ENCODE peak calls at places on chromosome 11, in four cellular contexts. One of them, this sample, is unnamed.

GRCh38 chr11:77619576-77620198 is 17.9 kb downstream of the CLNS1A start:
- DNase-seq in H1: no peak
- DNase-seq in HepG2: peak
- DNase-seq in K562: no peak
- DNase-seq in this sample: peak

GRCh38 chr11:63904743-63905142 is 12.2 kb downstream of the RCOR2 start:
- DNase-seq in H1: no peak
- DNase-seq in HepG2: no peak
- DNase-seq in K562: no peak
- DNase-seq in this sample: no peak

GRCh38 chr11:94405062-94405461 is 3.8 kb upstream of the GPR83 start:
- DNase-seq in HepG2: peak
- DNase-seq in H1: no peak
- DNase-seq in K562: no peak
- DNase-seq in this sample: no peak

GRCh38 chr11:47185305-47186075 is 744 bp downstream of the PACSIN3 start:
- DNase-seq in H1: peak
- DNase-seq in HepG2: peak
- DNase-seq in K562: no peak
- DNase-seq in this sample: peak

GRCh38 chr11:62980133-62980760 is 4.5 kb downstream of the SLC22A6 start:
- DNase-seq in HepG2: no peak
- DNase-seq in H1: no peak
- DNase-seq in K562: no peak
- DNase-seq in this sample: no peak

GRCh38 chr11:15673408-15673811 is 558.7 kb downstream of the INSC start:
- DNase-seq in H1: no peak
- DNase-seq in K562: no peak
- DNase-seq in HepG2: no peak
- DNase-seq in this sample: no peak

GRCh38 chr11:45102810-45103621 is 43.4 kb upstream of the PRDM11 start:
- DNase-seq in H1: no peak
- DNase-seq in K562: peak
- DNase-seq in HepG2: peak
- DNase-seq in this sample: peak

GRCh38 chr11:79438631-79439429 is 2.0 kb downstream of the TENM4 start:
- DNase-seq in HepG2: no peak
- DNase-seq in K562: no peak
- DNase-seq in H1: no peak
- DNase-seq in this sample: no peak

GRCh38 chr11:82867495-82868082 is 32.6 kb downstream of the PRCP start:
- DNase-seq in K562: peak
- DNase-seq in HepG2: peak
- DNase-seq in H1: peak
- DNase-seq in this sample: peak

GRCh38 chr11:124930799-124931198 is 5.0 kb downstream of the HEPACAM start:
- DNase-seq in K562: no peak
- DNase-seq in H1: no peak
- DNase-seq in HepG2: no peak
- DNase-seq in this sample: no peak

GRCh38 chr11:36469063-36469462 is 41.0 kb downstream of the TRAF6 start:
- DNase-seq in H1: peak
- DNase-seq in K562: peak
- DNase-seq in HepG2: no peak
- DNase-seq in this sample: peak

GRCh38 chr11:34425863-34426262 is 12.9 kb upstream of the CAT start:
- DNase-seq in K562: no peak
- DNase-seq in HepG2: no peak
- DNase-seq in H1: no peak
- DNase-seq in this sample: no peak

GRCh38 chr11:45089251-45089650 is 57.2 kb upstream of the PRDM11 start:
- DNase-seq in HepG2: no peak
- DNase-seq in H1: no peak
- DNase-seq in K562: no peak
- DNase-seq in this sample: no peak

GRCh38 chr11:61111786-61112517 is 9.7 kb downstream of the CD5 start:
- DNase-seq in K562: no peak
- DNase-seq in HepG2: no peak
- DNase-seq in H1: no peak
- DNase-seq in this sample: no peak

GRCh38 chr11:12026331-12027211 is 18.1 kb upstream of the DKK3 start:
- DNase-seq in HepG2: no peak
- DNase-seq in H1: no peak
- DNase-seq in K562: no peak
- DNase-seq in this sample: no peak
- TF ChIP-seq POLR2A in HepG2: no peak
- TF ChIP-seq POLR2A in H1: no peak
- TF ChIP-seq POLR2A in K562: no peak
- TF ChIP-seq POLR2A in this sample: no peak

GRCh38 chr11:104325093-104325492 is 161.1 kb upstream of the PDGFD start:
- DNase-seq in HepG2: no peak
- DNase-seq in K562: no peak
- DNase-seq in H1: no peak
- DNase-seq in this sample: no peak

GRCh38 chr11:104332110-104332509 is 168.2 kb upstream of the PDGFD start:
- DNase-seq in HepG2: peak
- DNase-seq in K562: no peak
- DNase-seq in H1: peak
- DNase-seq in this sample: no peak

GRCh38 chr11:104327864-104328513 is 164.0 kb upstream of the PDGFD start:
- DNase-seq in H1: no peak
- DNase-seq in K562: no peak
- DNase-seq in HepG2: no peak
- DNase-seq in this sample: no peak

GRCh38 chr11:104328514-104328912 is 164.6 kb upstream of the PDGFD start:
- DNase-seq in K562: no peak
- DNase-seq in H1: no peak
- DNase-seq in HepG2: no peak
- DNase-seq in this sample: no peak

DNA sequence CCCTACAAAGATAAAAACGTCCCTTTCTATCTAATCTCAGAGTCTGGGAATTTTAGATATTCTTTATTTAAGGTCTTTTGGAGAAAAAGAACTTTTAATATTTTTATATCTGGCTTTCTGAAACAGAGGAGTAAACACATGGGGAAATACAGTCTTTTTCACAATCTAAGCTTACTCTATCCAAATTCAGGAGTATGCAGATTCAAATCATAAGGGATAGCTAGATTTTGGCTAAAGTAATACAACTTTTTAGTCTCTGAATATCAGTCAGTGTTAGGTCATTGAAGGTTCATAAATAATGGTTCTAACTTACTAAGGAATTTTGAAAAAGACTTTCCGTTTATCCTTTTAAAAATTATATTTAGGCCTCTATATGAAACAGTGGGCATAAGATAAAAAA is 165.1 kb upstream of the PDGFD start:
- DNase-seq in K562: no peak
- DNase-seq in H1: no peak
- DNase-seq in HepG2: no peak
- DNase-seq in this sample: no peak
- TF ChIP-seq PHF8 in K562: no peak
- TF ChIP-seq PHF8 in H1: no peak
- TF ChIP-seq PHF8 in HepG2: no peak
- TF ChIP-seq PHF8 in this sample: no peak

GRCh38 chr11:65478411-65479183 is 20.2 kb upstream of the MALAT1 start:
- DNase-seq in K562: peak
- DNase-seq in H1: no peak
- DNase-seq in HepG2: no peak
- DNase-seq in this sample: no peak
- TF ChIP-seq POLR2A in K562: peak
- TF ChIP-seq POLR2A in H1: no peak
- TF ChIP-seq POLR2A in HepG2: no peak
- TF ChIP-seq POLR2A in this sample: no peak

GRCh38 chr11:28090052-28090749 is 17.8 kb downstream of the KIF18A start:
- DNase-seq in K562: no peak
- DNase-seq in HepG2: no peak
- DNase-seq in H1: no peak
- DNase-seq in this sample: no peak

GRCh38 chr11:28089378-28089777 is 18.6 kb downstream of the KIF18A start:
- DNase-seq in K562: no peak
- DNase-seq in HepG2: no peak
- DNase-seq in H1: no peak
- DNase-seq in this sample: peak

GRCh38 chr11:28083118-28083517 is 24.8 kb downstream of the KIF18A start:
- DNase-seq in H1: no peak
- DNase-seq in HepG2: no peak
- DNase-seq in K562: no peak
- DNase-seq in this sample: no peak

GRCh38 chr11:28086569-28086968 is 21.4 kb downstream of the KIF18A start:
- DNase-seq in K562: no peak
- DNase-seq in H1: no peak
- DNase-seq in HepG2: no peak
- DNase-seq in this sample: no peak
- TF ChIP-seq PHF8 in K562: no peak
- TF ChIP-seq PHF8 in H1: no peak
- TF ChIP-seq PHF8 in HepG2: no peak
- TF ChIP-seq PHF8 in this sample: no peak

DNA sequence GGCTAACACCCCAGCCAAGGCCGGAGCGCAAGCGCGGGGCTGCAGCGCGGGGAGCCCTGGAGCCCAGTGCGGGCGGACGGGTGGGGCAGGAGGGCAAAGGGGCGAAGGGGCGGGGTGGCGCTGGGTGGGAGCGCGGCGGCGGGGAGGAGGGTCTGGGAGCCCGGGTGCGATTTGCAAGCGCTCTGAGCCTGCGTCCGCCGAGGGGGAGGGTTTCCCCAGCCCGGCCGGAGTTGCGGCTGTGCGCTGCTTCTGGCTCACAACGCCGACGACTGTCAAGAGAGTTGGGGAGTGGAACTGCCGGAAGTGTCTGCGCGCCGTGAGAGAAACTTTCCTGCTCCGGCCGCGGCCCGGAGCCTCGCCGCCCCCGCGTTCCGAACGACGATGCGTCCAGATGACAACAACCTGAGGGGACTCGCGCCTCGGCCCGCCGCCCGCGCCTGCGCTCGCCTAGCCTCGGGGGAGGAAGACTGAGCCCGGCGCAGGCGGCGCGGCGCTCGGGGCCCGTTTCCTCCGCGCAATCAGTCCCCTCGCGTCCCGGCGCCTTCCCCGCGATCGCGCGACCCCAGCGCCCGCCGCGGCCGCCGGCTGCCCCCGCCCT is at the start of gene ARHGAP42:
- DNase-seq in HepG2: peak
- DNase-seq in K562: peak
- DNase-seq in H1: peak
- DNase-seq in this sample: peak
- TF ChIP-seq POLR2A in HepG2: peak
- TF ChIP-seq POLR2A in K562: peak
- TF ChIP-seq POLR2A in H1: peak
- TF ChIP-seq POLR2A in this sample: peak

DNA sequence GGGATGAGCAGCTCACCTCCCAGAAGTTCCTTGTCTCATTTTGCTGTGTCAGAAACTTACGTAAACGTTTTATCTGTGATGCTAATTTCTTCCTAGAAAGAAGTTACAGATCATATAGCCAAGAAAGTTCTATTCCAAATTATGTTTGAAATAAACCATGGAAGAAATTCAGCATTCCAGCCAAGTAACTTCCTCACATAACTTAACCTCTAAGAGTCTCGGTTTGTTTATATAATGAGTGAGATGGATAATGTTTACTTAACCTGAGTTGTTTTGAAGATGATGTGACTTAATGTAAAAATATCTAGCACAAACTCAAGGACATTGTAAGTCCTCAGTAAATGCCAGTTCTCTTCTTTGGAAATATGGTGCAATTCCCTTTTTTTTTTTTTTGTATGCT is 8.9 kb upstream of the MUC15 start:
- DNase-seq in K562: no peak
- DNase-seq in H1: no peak
- DNase-seq in HepG2: no peak
- DNase-seq in this sample: peak
- TF ChIP-seq PHF8 in K562: no peak
- TF ChIP-seq PHF8 in H1: no peak
- TF ChIP-seq PHF8 in HepG2: no peak
- TF ChIP-seq PHF8 in this sample: no peak

This sample was measured in A549.